ENCODE peak calls at places on chromosomes 1 and 21, in five cellular contexts. G is left ventricle myocardium inferior; L is fibroblast of mammary gland; C is activated CD4-positive, alpha-beta T cell treated with anti-CD3 and anti-CD28 coated beads, Interleukin-2, amount 50 U/mL, for 48 hours; K is ACHN. P is an unnamed sample.

GRCh38 chr1:115134231-115134630 is 44.9 kb upstream of the TSPAN2 start:
- DNase-seq in L (no peak), C (no peak), K (no peak), G (peak; percentile 30), P (no peak)

GRCh38 chr1:103367186-103367585 is 158.3 kb upstream of the RNPC3 start:
- DNase-seq in G (no peak), K (no peak), C (no peak), L (no peak), P (no peak)

GRCh38 chr1:65146908-65147423 is 1.0 kb upstream of the AK4 start:
- DNase-seq in L (peak; percentile 32), C (no peak), G (no peak), K (no peak), P (no peak)

GRCh38 chr1:38284953-38285352 is 238.4 kb upstream of the POU3F1 start:
- DNase-seq in C (no peak), G (peak; percentile 25), L (no peak), K (no peak), P (no peak)

GRCh38 chr1:64822621-64823020 is 77.7 kb downstream of the RAVER2 start:
- DNase-seq in L (peak; percentile 55), C (no peak), G (no peak), K (no peak), P (no peak)

GRCh38 chr1:236795757-236796719 is 946 bp downstream of the MTR start:
- DNase-seq in G (no peak), K (peak; percentile 60), L (peak; percentile 52), C (peak; percentile 82), P (peak; percentile 4)

GRCh38 chr1:1597275-1597930 is 2.5 kb downstream of the FNDC10 start:
- DNase-seq in C (no peak), K (peak; percentile 19), G (no peak), L (no peak), P (peak; percentile 53)

GRCh38 chr1:23684415-23684814 is 7.2 kb upstream of the RPL11 start:
- DNase-seq in C (no peak), L (no peak), G (no peak), K (no peak), P (no peak)

GRCh38 chr1:34975312-34975711 is 9.8 kb downstream of the TMEM35B start:
- DNase-seq in K (no peak), G (no peak), C (no peak), L (no peak), P (peak; percentile 9)

GRCh38 chr1:71365451-71365850 is 284.6 kb upstream of the ZRANB2 start:
- DNase-seq in G (no peak), L (peak; percentile 50), K (no peak), C (no peak), P (no peak)

GRCh38 chr1:173255214-173255813 is 48.2 kb upstream of the TNFSF4 start:
- DNase-seq in G (no peak), L (peak; percentile 70), C (peak; percentile 9), K (peak; percentile 41), P (peak; percentile 48)

GRCh38 chr1:61597601-61598000 is 127.3 kb downstream of the TM2D1 start:
- DNase-seq in C (no peak), K (no peak), L (no peak), G (no peak), P (no peak)

GRCh38 chr1:115726161-115726560 is 42.4 kb downstream of the CASQ2 start:
- DNase-seq in G (no peak), C (no peak), K (no peak), L (no peak), P (no peak)

GRCh38 chr1:24206516-24207394 is 19.7 kb upstream of the IFNLR1 start:
- DNase-seq in C (no peak), L (no peak), G (no peak), K (no peak), P (no peak)

GRCh38 chr1:7878027-7878426 is 25.2 kb upstream of the UTS2 start:
- DNase-seq in G (no peak), C (no peak), K (no peak), L (no peak), P (no peak)

GRCh38 chr1:111559736-111560279 is 56.4 kb upstream of the ADORA3 start:
- DNase-seq in L (peak; percentile 75), C (no peak), K (no peak), G (no peak), P (no peak)

GRCh38 chr1:211705439-211706205 is 30.2 kb upstream of the NEK2 start:
- DNase-seq in G (no peak), K (no peak), C (no peak), L (no peak), P (no peak)

GRCh38 chr21:35189077-35189863 is 140.2 kb upstream of the RUNX1 start:
- DNase-seq in G (no peak), L (peak; percentile 96), C (no peak), K (no peak), P (no peak)

GRCh38 chr1:220881918-220882891 is 3.0 kb downstream of the HLX start:
- DNase-seq in C (no peak), L (peak; percentile 50), K (no peak), G (no peak), P (no peak)

GRCh38 chr1:119713039-119713537 is 1.4 kb downstream of the PHGDH start:
- DNase-seq in G (no peak), L (peak; percentile 20), C (peak; percentile 8), K (no peak), P (peak; percentile 56)

GRCh38 chr1:185352067-185352466 is 35.0 kb upstream of the IVNS1ABP start:
- DNase-seq in G (no peak), L (peak; percentile 14), K (no peak), C (no peak), P (peak; percentile 55)

GRCh38 chr1:228809621-228810313 is 74.5 kb downstream of the RHOU start:
- DNase-seq in K (no peak), L (no peak), G (no peak), C (peak; percentile 22), P (no peak)

P was measured in A673.